ENCODE peak calls at places on chromosomes 3 and 15, in six cellular contexts. One of them, this sample, is unnamed. For H3K27me3, the result is how much of the 10 kb centered on the place peaks cover.

GRCh38 chr15:67089218-67090193 is 24.1 kb downstream of the SMAD3 start:
- DNase-seq in mesendoderm: no peak
- DNase-seq in colonic mucosa: peak
- DNase-seq in lung: no peak
- DNase-seq in heart left ventricle: no peak
- DNase-seq in Karpas-422: no peak
- DNase-seq in this sample: no peak

GRCh38 chr15:57184502-57184901 is 191.8 kb upstream of the CGNL1 start:
- DNase-seq in mesendoderm: no peak
- DNase-seq in lung: no peak
- DNase-seq in colonic mucosa: no peak
- DNase-seq in Karpas-422: no peak
- DNase-seq in heart left ventricle: no peak
- DNase-seq in this sample: no peak

GRCh38 chr3:46464326-46465195 is at the start of gene LTF:
- DNase-seq in lung: no peak
- DNase-seq in Karpas-422: no peak
- DNase-seq in mesendoderm: no peak
- DNase-seq in colonic mucosa: no peak
- DNase-seq in heart left ventricle: no peak
- DNase-seq in this sample: no peak

GRCh38 chr3:197478746-197479668 is 76.8 kb downstream of the BDH1 start:
- DNase-seq in colonic mucosa: no peak
- DNase-seq in heart left ventricle: no peak
- DNase-seq in lung: no peak
- DNase-seq in mesendoderm: no peak
- DNase-seq in Karpas-422: no peak
- DNase-seq in this sample: no peak

GRCh38 chr3:143897558-143898305 is 49.5 kb upstream of the SLC9A9 start:
- DNase-seq in Karpas-422: no peak
- DNase-seq in mesendoderm: peak
- DNase-seq in colonic mucosa: no peak
- DNase-seq in lung: no peak
- DNase-seq in heart left ventricle: no peak
- DNase-seq in this sample: no peak

GRCh38 chr3:4983739-4984510 is 4.7 kb downstream of the BHLHE40 start:
- DNase-seq in lung: no peak
- DNase-seq in Karpas-422: no peak
- DNase-seq in mesendoderm: peak
- DNase-seq in colonic mucosa: peak
- DNase-seq in heart left ventricle: peak
- DNase-seq in this sample: peak

GRCh38 chr3:52429779-52430415 is 15.0 kb downstream of the SEMA3G start:
- DNase-seq in Karpas-422: no peak
- DNase-seq in lung: no peak
- DNase-seq in mesendoderm: peak
- DNase-seq in heart left ventricle: peak
- DNase-seq in colonic mucosa: no peak
- DNase-seq in this sample: peak

GRCh38 chr3:37542772-37543449 is 318.8 kb upstream of the CTDSPL start:
- DNase-seq in Karpas-422: no peak
- DNase-seq in heart left ventricle: no peak
- DNase-seq in lung: peak
- DNase-seq in colonic mucosa: no peak
- DNase-seq in mesendoderm: no peak
- DNase-seq in this sample: no peak

GRCh38 chr15:38072007-38072506 is 137.6 kb downstream of the TMCO5A start:
- DNase-seq in lung: no peak
- DNase-seq in Karpas-422: no peak
- DNase-seq in mesendoderm: no peak
- DNase-seq in colonic mucosa: peak
- DNase-seq in heart left ventricle: no peak
- DNase-seq in this sample: peak

GRCh38 chr3:61268659-61269058 is 17.4 kb upstream of the FHIT start:
- DNase-seq in mesendoderm: peak
- DNase-seq in heart left ventricle: no peak
- DNase-seq in lung: no peak
- DNase-seq in Karpas-422: no peak
- DNase-seq in colonic mucosa: no peak
- DNase-seq in this sample: no peak

GRCh38 chr3:87045473-87045872 is 54.5 kb upstream of the VGLL3 start:
- DNase-seq in colonic mucosa: no peak
- DNase-seq in mesendoderm: no peak
- DNase-seq in lung: no peak
- DNase-seq in heart left ventricle: no peak
- DNase-seq in Karpas-422: no peak
- DNase-seq in this sample: no peak

GRCh38 chr3:184977796-184978195 is 165.8 kb downstream of the VPS8 start:
- DNase-seq in lung: no peak
- DNase-seq in mesendoderm: no peak
- DNase-seq in colonic mucosa: no peak
- DNase-seq in heart left ventricle: no peak
- DNase-seq in Karpas-422: no peak
- DNase-seq in this sample: no peak

GRCh38 chr3:72011495-72011894 is 226.5 kb upstream of the PROK2 start:
- DNase-seq in mesendoderm: no peak
- DNase-seq in lung: no peak
- DNase-seq in heart left ventricle: no peak
- DNase-seq in Karpas-422: no peak
- DNase-seq in colonic mucosa: no peak
- DNase-seq in this sample: no peak

GRCh38 chr3:45123841-45124269 is 22.3 kb downstream of the CDCP1 start:
- DNase-seq in heart left ventricle: no peak
- DNase-seq in Karpas-422: no peak
- DNase-seq in mesendoderm: peak
- DNase-seq in lung: no peak
- DNase-seq in colonic mucosa: no peak
- DNase-seq in this sample: no peak

GRCh38 chr3:69325151-69325550 is 60.7 kb downstream of the FRMD4B start:
- DNase-seq in heart left ventricle: no peak
- DNase-seq in lung: no peak
- DNase-seq in colonic mucosa: no peak
- DNase-seq in mesendoderm: no peak
- DNase-seq in Karpas-422: no peak
- DNase-seq in this sample: no peak

GRCh38 chr3:50644556-50644955 is 27.6 kb downstream of the MAPKAPK3 start:
- DNase-seq in mesendoderm: no peak
- DNase-seq in lung: no peak
- DNase-seq in colonic mucosa: no peak
- DNase-seq in Karpas-422: no peak
- DNase-seq in heart left ventricle: peak
- DNase-seq in this sample: no peak

GRCh38 chr3:73475717-73476116 is 149.0 kb downstream of the PDZRN3 start:
- DNase-seq in mesendoderm: peak
- DNase-seq in colonic mucosa: no peak
- DNase-seq in Karpas-422: no peak
- DNase-seq in lung: no peak
- DNase-seq in heart left ventricle: no peak
- DNase-seq in this sample: no peak

GRCh38 chr15:40992241-40992741 is 39.0 kb downstream of the CHAC1 start:
- DNase-seq in mesendoderm: no peak
- DNase-seq in heart left ventricle: no peak
- DNase-seq in lung: no peak
- DNase-seq in colonic mucosa: no peak
- DNase-seq in Karpas-422: no peak
- DNase-seq in this sample: no peak

GRCh38 chr3:42753757-42754156 is 19.3 kb downstream of the CCDC13 start:
- DNase-seq in Karpas-422: no peak
- DNase-seq in heart left ventricle: no peak
- DNase-seq in mesendoderm: no peak
- DNase-seq in lung: no peak
- DNase-seq in colonic mucosa: no peak
- DNase-seq in this sample: no peak

GRCh38 chr3:152811974-152812760 is 22.8 kb upstream of the P2RY1 start:
- DNase-seq in mesendoderm: peak
- DNase-seq in Karpas-422: no peak
- DNase-seq in lung: no peak
- DNase-seq in colonic mucosa: no peak
- DNase-seq in heart left ventricle: no peak
- DNase-seq in this sample: no peak

GRCh38 chr3:146308682-146309081 is 57.8 kb upstream of the PLSCR4 start:
- DNase-seq in colonic mucosa: no peak
- DNase-seq in heart left ventricle: no peak
- DNase-seq in mesendoderm: peak
- DNase-seq in Karpas-422: no peak
- DNase-seq in lung: no peak
- DNase-seq in this sample: no peak

GRCh38 chr15:101469520-101470288 is 19.8 kb downstream of the PCSK6 start:
- DNase-seq in heart left ventricle: peak
- DNase-seq in lung: no peak
- DNase-seq in colonic mucosa: no peak
- DNase-seq in mesendoderm: no peak
- DNase-seq in Karpas-422: no peak
- DNase-seq in this sample: no peak

GRCh38 chr3:165885558-165886270 is 48.5 kb upstream of the BCHE start:
- DNase-seq in heart left ventricle: no peak
- DNase-seq in mesendoderm: peak
- DNase-seq in lung: no peak
- DNase-seq in colonic mucosa: no peak
- DNase-seq in Karpas-422: no peak
- DNase-seq in this sample: no peak

GRCh38 chr3:195154111-195154791 is 116.7 kb downstream of the XXYLT1 start:
- DNase-seq in heart left ventricle: no peak
- DNase-seq in mesendoderm: no peak
- DNase-seq in lung: no peak
- DNase-seq in colonic mucosa: no peak
- DNase-seq in Karpas-422: no peak
- DNase-seq in this sample: no peak

GRCh38 chr3:173843060-173843459 is 445.5 kb downstream of the NLGN1 start:
- DNase-seq in Karpas-422: no peak
- DNase-seq in lung: no peak
- DNase-seq in colonic mucosa: no peak
- DNase-seq in mesendoderm: peak
- DNase-seq in heart left ventricle: no peak
- DNase-seq in this sample: no peak

GRCh38 chr15:83475551-83475950 is 28.4 kb downstream of the SH3GL3 start:
- DNase-seq in heart left ventricle: no peak
- DNase-seq in lung: no peak
- DNase-seq in Karpas-422: no peak
- DNase-seq in colonic mucosa: no peak
- DNase-seq in mesendoderm: peak
- DNase-seq in this sample: no peak

GRCh38 chr15:92668086-92668485 is 12.5 kb upstream of the FAM174B start:
- DNase-seq in Karpas-422: no peak
- DNase-seq in mesendoderm: no peak
- DNase-seq in heart left ventricle: no peak
- DNase-seq in lung: no peak
- DNase-seq in colonic mucosa: no peak
- DNase-seq in this sample: no peak

DNA sequence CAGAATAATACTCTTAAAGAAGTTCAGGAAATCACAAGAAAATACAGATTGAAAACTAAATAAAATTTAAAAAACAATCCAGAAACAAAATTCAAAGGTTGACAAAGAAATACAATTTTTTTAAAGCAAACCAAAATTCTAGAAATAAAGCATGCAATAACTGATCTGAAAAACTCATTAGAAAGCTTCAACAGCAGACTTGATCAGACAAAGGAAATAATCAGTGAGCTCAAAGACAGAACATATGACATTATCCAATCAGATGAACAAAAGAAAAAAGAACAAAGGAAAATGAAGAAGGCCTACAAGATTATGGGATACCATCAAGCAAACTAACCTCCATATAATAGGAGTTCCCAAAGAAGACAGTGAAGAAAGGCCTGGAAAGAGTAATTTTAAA is 336.8 kb downstream of the RSL24D1 start:
- DNase-seq in Karpas-422: no peak
- DNase-seq in heart left ventricle: no peak
- DNase-seq in colonic mucosa: no peak
- DNase-seq in mesendoderm: no peak
- DNase-seq in lung: no peak
- DNase-seq in this sample: no peak
- H3K4me3 ChIP-seq in Karpas-422: no peak
- H3K4me3 ChIP-seq in heart left ventricle: no peak
- H3K4me3 ChIP-seq in colonic mucosa: no peak
- H3K4me3 ChIP-seq in mesendoderm: no peak
- H3K4me3 ChIP-seq in lung: no peak
- H3K4me3 ChIP-seq in this sample: no peak

GRCh38 chr3:127089487-127090145 is 103.3 kb upstream of the PRR23E start:
- DNase-seq in colonic mucosa: no peak
- DNase-seq in heart left ventricle: peak
- DNase-seq in lung: no peak
- DNase-seq in Karpas-422: no peak
- DNase-seq in mesendoderm: no peak
- DNase-seq in this sample: no peak

GRCh38 chr3:127088511-127089430 is 104.2 kb upstream of the PRR23E start:
- DNase-seq in mesendoderm: peak
- DNase-seq in Karpas-422: no peak
- DNase-seq in lung: no peak
- DNase-seq in heart left ventricle: no peak
- DNase-seq in colonic mucosa: no peak
- DNase-seq in this sample: no peak

GRCh38 chr3:127091376-127091775 is 101.6 kb upstream of the PRR23E start:
- DNase-seq in mesendoderm: no peak
- DNase-seq in heart left ventricle: no peak
- DNase-seq in Karpas-422: no peak
- DNase-seq in colonic mucosa: no peak
- DNase-seq in lung: no peak
- DNase-seq in this sample: no peak

GRCh38 chr3:127092368-127092767 is 100.6 kb upstream of the PRR23E start:
- DNase-seq in Karpas-422: no peak
- DNase-seq in colonic mucosa: no peak
- DNase-seq in heart left ventricle: no peak
- DNase-seq in lung: no peak
- DNase-seq in mesendoderm: no peak
- DNase-seq in this sample: no peak

GRCh38 chr3:127090218-127091160 is 102.4 kb upstream of the PRR23E start:
- DNase-seq in colonic mucosa: no peak
- DNase-seq in Karpas-422: no peak
- DNase-seq in heart left ventricle: no peak
- DNase-seq in mesendoderm: no peak
- DNase-seq in lung: no peak
- DNase-seq in this sample: no peak
- H3K27me3 ChIP-seq in colonic mucosa: under half
- H3K27me3 ChIP-seq in Karpas-422: under half
- H3K27me3 ChIP-seq in heart left ventricle: under half
- H3K27me3 ChIP-seq in mesendoderm: under half
- H3K27me3 ChIP-seq in lung: under half
- H3K27me3 ChIP-seq in this sample: under half

GRCh38 chr3:21747376-21747775 is 3.6 kb downstream of the ZNF385D start:
- DNase-seq in Karpas-422: no peak
- DNase-seq in mesendoderm: no peak
- DNase-seq in colonic mucosa: no peak
- DNase-seq in heart left ventricle: no peak
- DNase-seq in lung: no peak
- DNase-seq in this sample: no peak
- H3K4me3 ChIP-seq in Karpas-422: no peak
- H3K4me3 ChIP-seq in mesendoderm: no peak
- H3K4me3 ChIP-seq in colonic mucosa: no peak
- H3K4me3 ChIP-seq in heart left ventricle: peak
- H3K4me3 ChIP-seq in lung: no peak
- H3K4me3 ChIP-seq in this sample: no peak

DNA sequence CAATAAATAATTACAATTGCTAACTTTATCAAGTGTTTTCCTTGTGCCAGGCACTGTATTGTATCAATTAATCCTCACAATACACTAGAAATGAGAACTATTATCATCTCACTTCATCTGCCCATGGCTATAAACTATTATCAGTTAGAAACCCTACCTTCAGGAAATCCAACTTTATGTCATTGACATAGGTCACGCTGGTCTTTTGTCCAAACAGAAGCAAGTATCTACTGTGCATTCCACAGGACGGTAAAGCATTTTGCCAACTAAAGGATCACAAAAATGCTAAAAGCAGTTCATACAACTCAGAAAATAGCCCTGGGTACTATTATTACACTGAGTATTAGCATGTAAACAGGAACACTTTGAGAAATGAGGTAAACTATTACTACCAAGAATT is 9.6 kb downstream of the DENND6A start:
- DNase-seq in lung: no peak
- DNase-seq in heart left ventricle: no peak
- DNase-seq in colonic mucosa: no peak
- DNase-seq in mesendoderm: no peak
- DNase-seq in Karpas-422: no peak
- DNase-seq in this sample: no peak
- H3K27me3 ChIP-seq in lung: under half
- H3K27me3 ChIP-seq in heart left ventricle: under half
- H3K27me3 ChIP-seq in colonic mucosa: under half
- H3K27me3 ChIP-seq in mesendoderm: under half
- H3K27me3 ChIP-seq in Karpas-422: under half
- H3K27me3 ChIP-seq in this sample: under half

This sample was measured in Peyer's patch.